ENCODE peak calls at places on chromosome 12, in eight cellular contexts. One of them, this sample, is unnamed.
A peak's percentile ranks its signal among the peaks of the same experiment; 100 is the strongest.

GRCh38 chr12:19489168-19489567 is 49.9 kb downstream of the AEBP2 start:
- DNase-seq in epithelial cell of esophagus: no peak
- DNase-seq in skeletal muscle cell: no peak
- DNase-seq in HFF-Myc: no peak
- DNase-seq in IMR-90: no peak
- DNase-seq in cardiac muscle cell: no peak
- DNase-seq in heart left ventricle: no peak
- DNase-seq in BE2C: no peak
- DNase-seq in this sample: no peak

GRCh38 chr12:115375188-115375991 is 691.4 kb upstream of the TBX3 start:
- DNase-seq in heart left ventricle: no peak
- DNase-seq in cardiac muscle cell: no peak
- DNase-seq in BE2C: no peak
- DNase-seq in skeletal muscle cell: peak; percentile 48
- DNase-seq in epithelial cell of esophagus: peak; percentile 80
- DNase-seq in HFF-Myc: peak; percentile 56
- DNase-seq in IMR-90: peak; percentile 81
- DNase-seq in this sample: peak; percentile 54

GRCh38 chr12:47397664-47398281 is 308.1 kb downstream of the RPAP3 start:
- DNase-seq in IMR-90: peak; percentile 76
- DNase-seq in epithelial cell of esophagus: peak; percentile 87
- DNase-seq in skeletal muscle cell: peak; percentile 34
- DNase-seq in BE2C: peak; percentile 20
- DNase-seq in HFF-Myc: no peak
- DNase-seq in cardiac muscle cell: no peak
- DNase-seq in heart left ventricle: no peak
- DNase-seq in this sample: peak; percentile 79

GRCh38 chr12:72836184-72836583 is 564.0 kb downstream of the TRHDE start:
- DNase-seq in HFF-Myc: no peak
- DNase-seq in skeletal muscle cell: no peak
- DNase-seq in IMR-90: no peak
- DNase-seq in epithelial cell of esophagus: no peak
- DNase-seq in cardiac muscle cell: no peak
- DNase-seq in BE2C: no peak
- DNase-seq in heart left ventricle: no peak
- DNase-seq in this sample: no peak

GRCh38 chr12:121451931-121452330 is 52.0 kb downstream of the RNF34 start:
- DNase-seq in HFF-Myc: no peak
- DNase-seq in heart left ventricle: no peak
- DNase-seq in IMR-90: no peak
- DNase-seq in cardiac muscle cell: no peak
- DNase-seq in skeletal muscle cell: no peak
- DNase-seq in BE2C: no peak
- DNase-seq in epithelial cell of esophagus: no peak
- DNase-seq in this sample: no peak

GRCh38 chr12:42807766-42808165 is 218.2 kb upstream of the PRICKLE1 start:
- DNase-seq in heart left ventricle: no peak
- DNase-seq in cardiac muscle cell: no peak
- DNase-seq in skeletal muscle cell: no peak
- DNase-seq in HFF-Myc: no peak
- DNase-seq in IMR-90: no peak
- DNase-seq in epithelial cell of esophagus: no peak
- DNase-seq in BE2C: no peak
- DNase-seq in this sample: no peak

GRCh38 chr12:15830538-15830937 is 41.4 kb upstream of the EPS8 start:
- DNase-seq in epithelial cell of esophagus: peak; percentile 13
- DNase-seq in heart left ventricle: no peak
- DNase-seq in BE2C: no peak
- DNase-seq in skeletal muscle cell: peak; percentile 78
- DNase-seq in IMR-90: peak; percentile 82
- DNase-seq in HFF-Myc: no peak
- DNase-seq in cardiac muscle cell: no peak
- DNase-seq in this sample: peak; percentile 49

GRCh38 chr12:116365114-116365513 is 87.6 kb upstream of the MED13L start:
- DNase-seq in epithelial cell of esophagus: no peak
- DNase-seq in heart left ventricle: no peak
- DNase-seq in HFF-Myc: no peak
- DNase-seq in skeletal muscle cell: no peak
- DNase-seq in cardiac muscle cell: no peak
- DNase-seq in IMR-90: no peak
- DNase-seq in BE2C: no peak
- DNase-seq in this sample: no peak

GRCh38 chr12:58801986-58802385 is 118.3 kb downstream of the LRIG3 start:
- DNase-seq in BE2C: no peak
- DNase-seq in epithelial cell of esophagus: no peak
- DNase-seq in heart left ventricle: no peak
- DNase-seq in skeletal muscle cell: no peak
- DNase-seq in IMR-90: no peak
- DNase-seq in cardiac muscle cell: no peak
- DNase-seq in HFF-Myc: no peak
- DNase-seq in this sample: no peak

DNA sequence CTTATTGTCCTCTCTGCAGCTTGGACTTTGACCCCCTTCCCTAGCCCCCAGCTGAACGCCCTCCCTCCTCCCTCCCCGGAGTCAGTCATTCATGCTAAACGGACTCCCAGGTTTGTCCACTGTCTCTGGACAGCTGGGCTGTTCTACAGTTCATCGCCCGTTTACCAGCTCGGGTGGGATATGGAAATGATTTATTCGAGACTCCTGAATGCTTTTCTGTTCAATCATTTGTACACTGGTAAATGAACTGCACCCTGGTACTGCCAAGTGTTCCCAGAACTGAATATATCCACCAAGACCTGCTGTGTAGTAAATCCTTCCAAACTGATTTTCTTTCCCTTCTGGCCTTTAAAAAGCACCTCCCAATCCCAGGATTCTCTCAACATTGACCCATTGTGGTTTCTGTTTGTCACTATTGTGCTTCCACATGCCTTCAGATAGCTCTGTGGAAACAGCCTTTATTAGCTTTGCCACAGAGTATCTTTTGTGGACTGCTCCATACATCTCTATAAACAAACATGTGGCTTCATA is 849 bp upstream of the KIF21A start:
- DNase-seq in BE2C: no peak
- DNase-seq in HFF-Myc: no peak
- DNase-seq in skeletal muscle cell: no peak
- DNase-seq in epithelial cell of esophagus: no peak
- DNase-seq in IMR-90: no peak
- DNase-seq in heart left ventricle: no peak
- DNase-seq in cardiac muscle cell: no peak
- DNase-seq in this sample: peak; percentile 32
- H3K4me3 ChIP-seq in BE2C: peak overlapping the region; percentile 57
- H3K4me3 ChIP-seq in HFF-Myc: peak overlapping the region; percentile 58
- H3K4me3 ChIP-seq in skeletal muscle cell: peak overlapping the region; percentile 60
- H3K4me3 ChIP-seq in epithelial cell of esophagus: peak overlapping the region; percentile 32
- H3K4me3 ChIP-seq in IMR-90: peak overlapping the region; percentile 37
- H3K4me3 ChIP-seq in heart left ventricle: peak overlapping the region; percentile 83
- H3K4me3 ChIP-seq in cardiac muscle cell: peak overlapping the region; percentile 77
- H3K4me3 ChIP-seq in this sample: peak overlapping the region; percentile 63

DNA sequence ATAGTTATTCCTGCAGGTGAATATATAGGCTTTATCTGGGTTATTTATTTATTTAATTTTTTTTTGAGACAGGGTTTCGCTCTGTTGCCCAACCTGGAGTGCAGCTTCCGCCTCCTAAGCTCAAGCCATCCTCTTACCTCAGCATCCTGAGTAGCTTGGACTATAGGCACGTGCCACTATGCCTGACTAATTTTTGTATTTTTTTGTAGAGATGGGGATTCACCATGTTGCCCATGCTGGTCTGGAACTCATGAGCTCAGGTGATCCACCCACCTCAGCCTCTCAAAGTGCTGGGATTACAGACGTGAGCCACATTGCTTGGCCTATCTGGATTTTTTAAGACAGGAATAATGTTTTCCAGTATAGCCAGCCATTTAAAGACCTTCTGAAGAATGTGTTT is 2.0 kb downstream of the RAN start:
- DNase-seq in BE2C: no peak
- DNase-seq in epithelial cell of esophagus: no peak
- DNase-seq in cardiac muscle cell: no peak
- DNase-seq in IMR-90: no peak
- DNase-seq in HFF-Myc: no peak
- DNase-seq in skeletal muscle cell: no peak
- DNase-seq in heart left ventricle: no peak
- DNase-seq in this sample: no peak
- H3K4me3 ChIP-seq in BE2C: peak overlapping the region; percentile 100
- H3K4me3 ChIP-seq in epithelial cell of esophagus: peak overlapping the region; percentile 93
- H3K4me3 ChIP-seq in cardiac muscle cell: no peak overlapping the region
- H3K4me3 ChIP-seq in IMR-90: no peak overlapping the region
- H3K4me3 ChIP-seq in HFF-Myc: peak overlapping the region; percentile 97
- H3K4me3 ChIP-seq in skeletal muscle cell: no peak overlapping the region
- H3K4me3 ChIP-seq in heart left ventricle: peak overlapping the region; percentile 72
- H3K4me3 ChIP-seq in this sample: peak overlapping the region; percentile 77

DNA sequence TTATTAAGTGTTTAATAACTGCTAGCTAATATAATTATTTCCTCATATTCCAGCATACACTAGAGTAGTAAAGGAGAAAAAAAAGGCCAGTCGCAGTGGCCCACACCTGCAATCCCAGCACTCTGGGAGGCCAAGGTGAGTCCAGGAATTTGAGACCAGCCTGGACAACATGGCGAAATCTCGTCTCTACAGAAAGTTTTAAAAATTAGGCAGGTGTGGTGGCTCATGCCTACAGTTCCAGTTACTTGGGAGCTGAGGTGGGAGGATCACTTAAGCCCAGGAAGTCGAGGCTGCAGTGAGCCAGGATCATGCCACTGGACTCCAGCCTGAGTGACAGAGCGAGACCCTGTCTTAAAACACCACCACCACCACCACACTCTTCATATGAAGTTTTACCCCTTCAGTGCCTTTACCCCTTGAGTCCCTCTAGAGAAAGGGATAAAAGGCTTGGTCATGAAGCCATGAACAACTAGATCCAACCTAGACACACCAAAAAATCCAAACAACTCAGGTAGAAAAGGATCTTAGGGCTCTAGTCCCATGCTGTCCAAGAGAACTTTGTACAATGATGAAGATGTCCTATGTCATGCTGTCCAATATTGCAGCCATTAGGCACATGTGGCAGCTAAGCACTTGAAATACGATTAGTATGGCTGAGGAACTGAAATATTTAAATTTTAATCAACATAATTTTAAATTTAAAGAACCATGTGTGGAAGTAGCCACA is 29.6 kb downstream of the ATXN2 start:
- DNase-seq in cardiac muscle cell: no peak
- DNase-seq in BE2C: no peak
- DNase-seq in skeletal muscle cell: no peak
- DNase-seq in IMR-90: no peak
- DNase-seq in heart left ventricle: no peak
- DNase-seq in epithelial cell of esophagus: no peak
- DNase-seq in HFF-Myc: no peak
- DNase-seq in this sample: no peak
- H3K4me3 ChIP-seq in cardiac muscle cell: no peak overlapping the region
- H3K4me3 ChIP-seq in BE2C: no peak overlapping the region
- H3K4me3 ChIP-seq in skeletal muscle cell: no peak overlapping the region
- H3K4me3 ChIP-seq in IMR-90: no peak overlapping the region
- H3K4me3 ChIP-seq in heart left ventricle: no peak overlapping the region
- H3K4me3 ChIP-seq in epithelial cell of esophagus: no peak overlapping the region
- H3K4me3 ChIP-seq in HFF-Myc: no peak overlapping the region
- H3K4me3 ChIP-seq in this sample: no peak overlapping the region

GRCh38 chr12:95200128-95200973 is 16.9 kb downstream of the FGD6 start:
- DNase-seq in heart left ventricle: no peak
- DNase-seq in IMR-90: no peak
- DNase-seq in skeletal muscle cell: no peak
- DNase-seq in cardiac muscle cell: no peak
- DNase-seq in HFF-Myc: no peak
- DNase-seq in epithelial cell of esophagus: peak; percentile 67
- DNase-seq in BE2C: no peak
- DNase-seq in this sample: no peak
- H3K4me3 ChIP-seq in heart left ventricle: no peak overlapping the region
- H3K4me3 ChIP-seq in IMR-90: peak overlapping the region; percentile 13
- H3K4me3 ChIP-seq in skeletal muscle cell: no peak overlapping the region
- H3K4me3 ChIP-seq in cardiac muscle cell: no peak overlapping the region
- H3K4me3 ChIP-seq in HFF-Myc: no peak overlapping the region
- H3K4me3 ChIP-seq in epithelial cell of esophagus: peak overlapping the region; percentile 23
- H3K4me3 ChIP-seq in BE2C: no peak overlapping the region
- H3K4me3 ChIP-seq in this sample: no peak overlapping the region

DNA sequence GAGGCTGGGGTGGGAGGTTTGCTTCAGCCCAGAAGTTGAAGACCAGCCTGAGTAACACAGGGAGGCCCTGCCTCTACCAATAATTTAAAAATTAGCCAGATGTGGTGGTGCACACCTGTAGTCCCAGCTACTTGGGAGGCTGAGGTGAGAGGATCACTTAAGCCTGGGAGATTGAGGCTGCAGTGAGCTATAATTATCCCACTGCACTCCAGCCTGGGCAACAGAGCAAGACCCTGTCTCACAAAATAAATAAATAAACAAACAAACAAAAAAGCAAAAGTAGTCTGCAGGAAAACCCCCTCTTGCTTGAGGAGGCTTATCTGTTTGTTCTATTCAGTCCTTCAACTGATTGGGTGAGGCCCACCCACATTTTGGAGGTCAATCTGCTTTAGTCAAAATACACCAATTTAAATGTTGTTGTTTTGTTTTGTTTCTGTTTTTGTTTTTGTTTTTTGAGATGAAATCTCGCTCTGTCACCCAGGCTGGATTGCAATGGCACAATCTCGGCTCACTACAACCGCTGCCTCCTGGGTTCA is 24.9 kb upstream of the TXNRD1 start:
- DNase-seq in heart left ventricle: no peak
- DNase-seq in skeletal muscle cell: no peak
- DNase-seq in BE2C: no peak
- DNase-seq in IMR-90: no peak
- DNase-seq in HFF-Myc: no peak
- DNase-seq in cardiac muscle cell: no peak
- DNase-seq in epithelial cell of esophagus: no peak
- DNase-seq in this sample: no peak
- H3K4me3 ChIP-seq in heart left ventricle: no peak overlapping the region
- H3K4me3 ChIP-seq in skeletal muscle cell: no peak overlapping the region
- H3K4me3 ChIP-seq in BE2C: no peak overlapping the region
- H3K4me3 ChIP-seq in IMR-90: no peak overlapping the region
- H3K4me3 ChIP-seq in HFF-Myc: no peak overlapping the region
- H3K4me3 ChIP-seq in cardiac muscle cell: no peak overlapping the region
- H3K4me3 ChIP-seq in epithelial cell of esophagus: no peak overlapping the region
- H3K4me3 ChIP-seq in this sample: no peak overlapping the region

GRCh38 chr12:92139634-92140555 is 5.8 kb downstream of the BTG1 start:
- DNase-seq in IMR-90: peak; percentile 59
- DNase-seq in skeletal muscle cell: no peak
- DNase-seq in epithelial cell of esophagus: peak; percentile 67
- DNase-seq in BE2C: no peak
- DNase-seq in HFF-Myc: no peak
- DNase-seq in cardiac muscle cell: no peak
- DNase-seq in heart left ventricle: no peak
- DNase-seq in this sample: peak; percentile 69
- H3K4me3 ChIP-seq in IMR-90: peak overlapping the region; percentile 50
- H3K4me3 ChIP-seq in skeletal muscle cell: peak overlapping the region; percentile 90
- H3K4me3 ChIP-seq in epithelial cell of esophagus: peak overlapping the region; percentile 82
- H3K4me3 ChIP-seq in BE2C: peak overlapping the region; percentile 95
- H3K4me3 ChIP-seq in HFF-Myc: peak overlapping the region; percentile 84
- H3K4me3 ChIP-seq in cardiac muscle cell: peak overlapping the region; percentile 99
- H3K4me3 ChIP-seq in heart left ventricle: peak overlapping the region; percentile 92
- H3K4me3 ChIP-seq in this sample: peak overlapping the region; percentile 89

This sample was measured in foreskin fibroblast.